ENCODE peak calls at places on chromosomes 12 and 14, in ten cellular contexts. H, F, T, O, D, S, X, J, P and B are unnamed samples.

GRCh38 chr14:99595034-99595433 is 9.0 kb downstream of the CCDC85C start:
- DNase-seq in H (peak; percentile 57), F (no peak), T (no peak), O (no peak), D (no peak), S (no peak), X (peak; percentile 45), J (peak; percentile 29), P (peak; percentile 37), B (peak; percentile 29)

GRCh38 chr14:69376439-69376838 is 21.7 kb downstream of the ERH start:
- DNase-seq in H (no peak), F (no peak), T (no peak), O (no peak), D (peak; percentile 96), S (no peak), X (no peak), J (no peak), P (no peak), B (no peak)

GRCh38 chr12:41980390-41980789 is 164.3 kb downstream of the GXYLT1 start:
- DNase-seq in H (no peak), F (no peak), T (no peak), O (no peak), D (no peak), S (no peak), X (no peak), J (no peak), P (no peak), B (no peak)

GRCh38 chr12:97921957-97922722 is 459.5 kb downstream of the RMST start:
- DNase-seq in H (no peak), F (no peak), T (no peak), O (no peak), D (peak; percentile 58), S (no peak), X (no peak), J (no peak), P (no peak), B (no peak)

GRCh38 chr12:6570264-6570887 is 2.3 kb upstream of the NOP2 start:
- DNase-seq in H (peak; percentile 54), F (peak; percentile 28), T (no peak), O (peak; percentile 48), D (peak; percentile 25), S (peak; percentile 74), X (peak; percentile 62), J (peak; percentile 15), P (peak; percentile 35), B (no peak)

GRCh38 chr12:89451876-89452275 is 72.7 kb downstream of the GALNT4 start:
- DNase-seq in H (no peak), F (no peak), T (peak; percentile 39), O (no peak), D (peak; percentile 96), S (no peak), X (no peak), J (no peak), P (no peak), B (no peak)

GRCh38 chr14:44803239-44803905 is 158.4 kb downstream of the KLHL28 start:
- DNase-seq in H (no peak), F (no peak), T (no peak), O (peak; percentile 73), D (peak; percentile 53), S (no peak), X (peak; percentile 15), J (peak; percentile 4), P (no peak), B (peak; percentile 17)

GRCh38 chr14:91272341-91273272 is 28.1 kb upstream of the GPR68 start:
- DNase-seq in H (no peak), F (no peak), T (no peak), O (no peak), D (no peak), S (no peak), X (no peak), J (no peak), P (no peak), B (no peak)

GRCh38 chr14:23206422-23207145 is 23.1 kb upstream of the SLC7A8 start:
- DNase-seq in H (no peak), F (no peak), T (no peak), O (no peak), D (no peak), S (no peak), X (no peak), J (no peak), P (no peak), B (no peak)

GRCh38 chr14:101473045-101473729 is 88.1 kb upstream of the DIO3 start:
- DNase-seq in H (no peak), F (no peak), T (no peak), O (no peak), D (no peak), S (no peak), X (no peak), J (no peak), P (no peak), B (no peak)

GRCh38 chr14:100074431-100075100 is 9.3 kb downstream of the EVL start:
- DNase-seq in H (no peak), F (no peak), T (no peak), O (no peak), D (no peak), S (no peak), X (no peak), J (peak; percentile 18), P (no peak), B (no peak)

GRCh38 chr12:1918875-1919236 is 404 bp upstream of the CACNA2D4 start:
- DNase-seq in H (no peak), F (peak; percentile 0), T (no peak), O (no peak), D (no peak), S (no peak), X (no peak), J (no peak), P (peak; percentile 3), B (no peak)